ENCODE peak calls at places on chromosomes 3 and 15, in seven cellular contexts. Q is SK-N-SH, O is endodermal cell, U is neural progenitor cell, C is right cardiac atrium, E is aorta, G is AG04450. N is an unnamed sample. For H3K9me3, the result is how much of the 10 kb centered on the place peaks cover.

GRCh38 chr15:47194718-47195117 is 522.6 kb upstream of the SEMA6D start:
- DNase-seq in Q (peak), O (no peak), U (peak), C (no peak), E (no peak), G (peak), N (peak)

GRCh38 chr3:67653425-67654098 is 850 bp downstream of the SUCLG2 start:
- DNase-seq in Q (no peak), O (no peak), U (no peak), C (no peak), E (no peak), G (no peak), N (no peak)

GRCh38 chr15:81071130-81071529 is 62.9 kb upstream of the CFAP161 start:
- DNase-seq in Q (no peak), O (no peak), U (no peak), C (no peak), E (no peak), G (no peak), N (no peak)

GRCh38 chr15:101062471-101063171 is 143.5 kb downstream of the LRRK1 start:
- DNase-seq in Q (no peak), O (peak), U (no peak), C (peak), E (no peak), G (no peak), N (no peak)

GRCh38 chr3:156614642-156615511 is 59.5 kb upstream of the TIPARP start:
- DNase-seq in Q (no peak), O (no peak), U (no peak), C (no peak), E (no peak), G (no peak), N (no peak)

GRCh38 chr3:12046406-12046805 is 42.2 kb downstream of the SYN2 start:
- DNase-seq in Q (peak), O (no peak), U (peak), C (no peak), E (no peak), G (no peak), N (no peak)

GRCh38 chr3:174215426-174215825 is 643.7 kb upstream of the NAALADL2 start:
- DNase-seq in Q (no peak), O (no peak), U (no peak), C (no peak), E (no peak), G (no peak), N (no peak)

GRCh38 chr3:181683563-181683962 is 28.2 kb upstream of the SOX2 start:
- DNase-seq in Q (no peak), O (no peak), U (no peak), C (no peak), E (no peak), G (no peak), N (no peak)

GRCh38 chr15:80002267-80002666 is 31.3 kb upstream of the BCL2A1 start:
- DNase-seq in Q (no peak), O (no peak), U (no peak), C (no peak), E (no peak), G (no peak), N (no peak)

GRCh38 chr3:163166197-163166596 is 1669.6 kb downstream of the OTOL1 start:
- DNase-seq in Q (no peak), O (no peak), U (no peak), C (no peak), E (no peak), G (no peak), N (no peak)
- H3K9me3 ChIP-seq in Q (under half), O (under half), U (under half), C (under half), E (under half), G (under half), N (under half)

GRCh38 chr3:42906085-42906904 is at the start of gene ZNF662:
- DNase-seq in Q (peak), O (no peak), U (no peak), C (peak), E (peak), G (no peak), N (no peak)
- H3K9me3 ChIP-seq in Q (under half), O (under half), U (under half), C (under half), E (under half), G (under half), N (under half)

GRCh38 chr3:1726741-1727140 is 371.9 kb upstream of the CNTN4 start:
- DNase-seq in Q (no peak), O (no peak), U (no peak), C (no peak), E (no peak), G (no peak), N (no peak)

GRCh38 chr3:1727242-1727641 is 371.4 kb upstream of the CNTN4 start:
- DNase-seq in Q (no peak), O (no peak), U (no peak), C (no peak), E (no peak), G (no peak), N (no peak)

GRCh38 chr3:1723726-1724125 is 374.9 kb upstream of the CNTN4 start:
- DNase-seq in Q (no peak), O (no peak), U (no peak), C (no peak), E (no peak), G (no peak), N (no peak)

DNA sequence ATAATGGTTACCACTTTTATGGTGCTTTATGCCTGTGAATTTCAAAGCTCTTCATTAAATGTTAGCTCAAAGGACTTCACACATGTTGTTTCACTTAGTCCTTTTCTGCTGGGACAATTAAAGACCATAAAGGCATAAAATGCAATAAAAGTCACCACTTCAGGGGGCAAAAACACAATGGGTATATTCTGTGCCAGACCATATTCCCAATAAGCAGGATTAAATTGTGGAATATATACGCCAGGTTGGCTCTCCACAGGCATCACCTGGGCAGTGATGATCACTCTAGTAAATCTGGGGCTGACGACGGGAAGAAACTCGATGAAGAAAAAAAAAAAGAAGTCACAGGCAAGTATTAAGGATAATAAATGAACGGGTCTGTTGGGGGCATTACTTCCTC is 370.2 kb upstream of the CNTN4 start:
- DNase-seq in Q (no peak), O (no peak), U (no peak), C (no peak), E (no peak), G (no peak), N (no peak)
- H3K9me3 ChIP-seq in Q (under half), O (half or more), U (under half), C (under half), E (under half), G (under half), N (under half)

DNA sequence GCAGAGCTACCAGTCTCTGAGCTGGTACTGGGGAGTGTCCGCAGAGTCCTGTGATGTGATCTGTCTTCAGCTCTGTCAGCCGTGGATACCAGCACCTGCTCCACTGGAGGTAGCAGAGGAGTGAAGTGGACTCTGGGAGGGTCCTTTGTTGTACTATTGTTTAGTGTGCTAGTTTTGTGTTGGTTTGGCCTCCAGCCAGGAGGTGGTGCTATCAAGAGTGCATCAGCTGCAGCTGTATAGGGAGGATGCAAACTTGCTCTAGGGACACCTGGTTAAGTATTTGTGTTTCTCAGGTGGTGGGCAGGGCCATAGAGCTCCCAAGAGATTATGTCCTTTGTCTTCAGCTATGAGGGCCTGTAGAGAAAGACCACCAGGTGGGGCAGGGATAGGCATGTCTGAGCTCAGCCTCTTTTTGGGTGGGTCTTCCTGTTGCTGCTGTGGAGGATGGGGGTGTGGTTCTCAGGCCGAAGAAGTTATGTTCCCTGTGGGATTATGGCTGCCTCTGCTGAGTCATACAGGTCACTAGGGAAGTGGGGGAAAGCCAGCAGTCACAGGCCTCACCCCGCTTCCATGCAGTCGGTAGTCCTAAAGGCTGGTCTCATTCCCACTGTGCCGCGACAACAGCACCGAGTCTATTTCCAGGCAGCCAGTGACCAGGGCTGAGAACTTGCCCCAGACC is 443.2 kb upstream of the TBL1XR1 start:
- DNase-seq in Q (no peak), O (peak), U (no peak), C (no peak), E (no peak), G (no peak), N (no peak)
- H3K9me3 ChIP-seq in Q (under half), O (under half), U (under half), C (under half), E (under half), G (under half), N (under half)